ENCODE peak calls at places on chromosomes 3 and 15, in five cellular contexts. J is lower leg skin, B is K562, F is A549, A is endothelial cell of umbilical vein. Y is an unnamed sample.

GRCh38 chr15:84671211-84671610 is 13.2 kb upstream of the NMB start:
- DNase-seq in J (no peak), A (no peak), F (no peak), B (no peak), Y (no peak)

GRCh38 chr3:86800116-86800515 is 190.8 kb downstream of the VGLL3 start:
- DNase-seq in B (no peak), J (no peak), A (no peak), F (no peak), Y (no peak)

GRCh38 chr3:185983495-185984141 is 45.8 kb upstream of the TRA2B start:
- DNase-seq in F (peak), B (peak), A (peak), J (peak), Y (peak)

GRCh38 chr3:182392182-182392917 is 401.0 kb upstream of the ATP11B start:
- DNase-seq in F (no peak), B (no peak), A (no peak), J (no peak), Y (no peak)

GRCh38 chr15:40372966-40373365 is 9.6 kb upstream of the KNSTRN start:
- DNase-seq in A (peak), J (no peak), F (no peak), B (no peak), Y (no peak)

GRCh38 chr15:37891754-37892368 is 42.6 kb upstream of the TMCO5A start:
- DNase-seq in B (peak), J (no peak), A (peak), F (peak), Y (no peak)

GRCh38 chr3:30672959-30673358 is 66.6 kb downstream of the TGFBR2 start:
- DNase-seq in A (no peak), B (no peak), J (no peak), F (no peak), Y (no peak)

GRCh38 chr3:6860911-6861330 is at the start of gene GRM7:
- DNase-seq in J (no peak), B (no peak), F (no peak), A (no peak), Y (no peak)

GRCh38 chr15:37289109-37289765 is 188.9 kb upstream of the MEIS2 start:
- DNase-seq in A (no peak), F (no peak), B (no peak), J (no peak), Y (no peak)

GRCh38 chr15:80608688-80609087 is 86.4 kb upstream of the ABHD17C start:
- DNase-seq in B (no peak), A (no peak), J (no peak), F (no peak), Y (no peak)

GRCh38 chr3:81713018-81713417 is 48.4 kb downstream of the GBE1 start:
- DNase-seq in J (no peak), A (peak), B (no peak), F (no peak), Y (no peak)

GRCh38 chr3:195183071-195183776 is 87.7 kb downstream of the XXYLT1 start:
- DNase-seq in J (no peak), A (peak), F (no peak), B (no peak), Y (no peak)

GRCh38 chr3:120033594-120033993 is 60.7 kb downstream of the GSK3B start:
- DNase-seq in B (no peak), A (no peak), F (no peak), J (no peak), Y (no peak)

GRCh38 chr15:76439542-76439941 is 103.0 kb downstream of the ISL2 start:
- DNase-seq in A (no peak), J (no peak), F (no peak), B (no peak), Y (no peak)

GRCh38 chr3:4568831-4569230 is 75.7 kb downstream of the ITPR1 start:
- DNase-seq in F (no peak), J (no peak), B (no peak), A (no peak), Y (no peak)

GRCh38 chr3:188153498-188153948 is 434 bp upstream of the LPP start:
- DNase-seq in J (peak), F (peak), B (no peak), A (peak), Y (peak)
- TF ChIP-seq POLR2A in J (no peak), F (peak), B (no peak), A (no peak), Y (peak)

GRCh38 chr3:171811913-171812321 is 1.6 kb upstream of the PLD1 start:
- DNase-seq in A (no peak), F (no peak), B (no peak), J (no peak), Y (no peak)

GRCh38 chr3:171811059-171811912 is 1.0 kb upstream of the PLD1 start:
- DNase-seq in F (peak), B (peak), J (peak), A (peak), Y (no peak)

GRCh38 chr3:171812811-171813210 is 2.5 kb upstream of the PLD1 start:
- DNase-seq in J (no peak), A (no peak), B (no peak), F (no peak), Y (no peak)

GRCh38 chr3:171809513-171810277 is 588 bp downstream of the PLD1 start:
- DNase-seq in A (peak), B (peak), J (peak), F (peak), Y (peak)

GRCh38 chr3:171810278-171811058 is at the start of gene PLD1:
- DNase-seq in A (peak), B (peak), F (peak), J (peak), Y (peak)
- TF ChIP-seq POLR2A in A (peak), B (peak), F (peak), J (no peak), Y (no peak)

GRCh38 chr3:125628212-125628611 is 32.9 kb upstream of the OSBPL11 start:
- DNase-seq in A (no peak), F (no peak), B (no peak), J (no peak), Y (no peak)
- TF ChIP-seq POLR2A in A (no peak), F (no peak), B (no peak), J (no peak), Y (no peak)

GRCh38 chr15:28094732-28095521 is 4.2 kb downstream of the OCA2 start:
- DNase-seq in A (no peak), J (no peak), F (no peak), B (no peak), Y (no peak)
- TF ChIP-seq POLR2A in A (no peak), J (no peak), F (no peak), B (no peak), Y (no peak)

GRCh38 chr3:47412842-47413520 is 32.2 kb downstream of the PTPN23 start:
- DNase-seq in B (no peak), F (no peak), A (no peak), J (no peak), Y (no peak)

GRCh38 chr3:47410801-47411646 is 30.2 kb downstream of the PTPN23 start:
- DNase-seq in F (no peak), A (no peak), B (no peak), J (no peak), Y (no peak)

GRCh38 chr3:47412453-47412756 is 31.6 kb downstream of the PTPN23 start:
- DNase-seq in J (no peak), A (no peak), B (no peak), F (no peak), Y (no peak)

GRCh38 chr3:47410417-47410720 is 29.5 kb downstream of the PTPN23 start:
- DNase-seq in A (no peak), F (no peak), J (no peak), B (no peak), Y (no peak)

GRCh38 chr3:47411696-47412452 is 31.1 kb downstream of the PTPN23 start:
- DNase-seq in A (no peak), B (no peak), J (no peak), F (no peak), Y (no peak)
- TF ChIP-seq POLR2A in A (peak), B (peak), J (no peak), F (no peak), Y (no peak)

GRCh38 chr15:77637851-77638402 is 5.2 kb upstream of the LINGO1 start:
- DNase-seq in J (no peak), B (no peak), F (no peak), A (no peak), Y (no peak)

GRCh38 chr15:77633913-77634265 is 1.2 kb upstream of the LINGO1 start:
- DNase-seq in B (no peak), J (no peak), F (no peak), A (no peak), Y (peak)

GRCh38 chr15:77633134-77633912 is 611 bp upstream of the LINGO1 start:
- DNase-seq in J (peak), B (peak), A (peak), F (peak), Y (peak)

GRCh38 chr15:77634266-77634962 is 1.7 kb upstream of the LINGO1 start:
- DNase-seq in J (no peak), A (peak), B (peak), F (peak), Y (no peak)

DNA sequence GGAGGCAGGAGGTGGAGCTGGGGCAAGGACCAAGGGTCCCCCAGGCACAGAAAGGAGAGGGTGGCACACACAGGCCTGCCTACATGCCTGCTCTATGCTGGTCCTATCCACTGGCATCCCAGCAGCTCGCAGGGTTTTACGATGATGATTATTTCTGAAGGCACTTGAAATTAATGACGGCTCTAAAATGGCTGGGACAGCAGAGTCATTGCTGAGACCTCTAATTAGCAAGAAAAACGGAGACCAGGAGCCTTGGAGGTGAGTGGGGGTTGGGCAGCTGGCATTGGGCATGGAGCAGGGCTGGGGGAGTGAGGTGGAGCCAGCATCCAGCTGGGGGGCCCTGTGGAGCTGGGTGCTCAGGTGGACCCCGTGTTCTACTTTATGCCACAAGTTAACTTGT is 3.5 kb upstream of the LINGO1 start:
- DNase-seq in A (no peak), F (no peak), J (no peak), B (no peak), Y (no peak)
- TF ChIP-seq POLR2A in A (no peak), F (no peak), J (no peak), B (no peak), Y (no peak)

GRCh38 chr3:187955076-187955952 is 198.6 kb upstream of the LPP start:
- DNase-seq in J (peak), F (peak), A (peak), B (no peak), Y (peak)
- TF ChIP-seq POLR2A in J (no peak), F (no peak), A (no peak), B (no peak), Y (no peak)

GRCh38 chr3:138114431-138114918 is 933 bp downstream of the DZIP1L start:
- DNase-seq in B (no peak), A (no peak), F (no peak), J (no peak), Y (peak)

GRCh38 chr3:138118863-138119766 is 3.7 kb upstream of the DZIP1L start:
- DNase-seq in B (peak), F (peak), J (peak), A (peak), Y (peak)

GRCh38 chr3:138113309-138113708 is 2.1 kb downstream of the DZIP1L start:
- DNase-seq in A (no peak), J (no peak), F (no peak), B (no peak), Y (no peak)

GRCh38 chr3:138112362-138112761 is 3.0 kb downstream of the DZIP1L start:
- DNase-seq in A (no peak), F (no peak), J (peak), B (no peak), Y (no peak)

DNA sequence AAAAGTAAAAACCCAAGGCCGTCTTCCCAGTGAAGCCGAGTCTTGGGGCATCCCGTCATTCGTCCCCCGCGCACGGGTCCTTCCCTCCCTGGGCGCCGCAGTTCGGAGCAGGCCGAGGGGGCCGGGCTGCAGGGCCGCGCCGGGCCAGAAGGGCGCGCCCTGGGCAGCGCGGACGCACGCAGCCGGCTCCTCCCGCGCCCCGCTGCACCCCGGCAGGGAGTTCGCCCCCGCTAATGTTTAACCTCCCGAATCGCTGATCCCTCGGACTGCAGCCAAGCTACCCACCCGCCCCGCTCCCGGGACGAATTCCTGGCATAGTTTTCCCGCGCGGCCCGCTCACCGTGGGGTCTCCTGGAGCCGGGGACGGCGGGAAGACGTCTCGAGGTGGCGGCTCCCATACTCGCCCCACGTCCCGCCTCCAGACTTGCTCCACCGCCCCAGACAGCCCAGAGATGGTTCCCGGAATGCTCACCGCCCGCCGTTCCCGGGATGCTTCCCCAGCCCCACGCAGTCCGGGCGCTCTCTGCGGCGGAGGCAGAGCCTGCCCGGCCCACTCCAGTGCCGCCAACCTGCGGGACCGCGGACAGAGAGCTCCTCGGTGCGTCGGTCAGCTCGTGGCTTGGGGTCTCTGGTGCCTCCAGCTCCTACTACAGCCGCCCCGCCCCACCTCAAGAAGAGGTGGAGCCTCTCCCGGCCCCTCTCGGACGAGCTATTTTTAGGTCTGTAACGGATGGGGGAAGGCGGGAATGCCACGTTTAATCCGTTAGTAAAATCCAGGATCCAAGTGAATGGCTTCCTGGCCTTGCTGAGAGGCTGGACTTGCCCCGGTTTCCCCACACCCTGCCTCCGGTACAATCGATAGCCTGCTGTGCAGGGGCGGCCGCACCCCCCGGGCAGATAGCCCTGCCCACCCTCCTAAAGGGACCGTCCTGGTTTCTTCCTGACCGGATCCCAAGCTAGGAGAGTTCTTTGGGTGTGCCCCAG is at the start of gene DZIP1L:
- DNase-seq in J (peak), F (peak), A (peak), B (peak), Y (peak)
- TF ChIP-seq POLR2A in J (no peak), F (peak), A (peak), B (no peak), Y (peak)

GRCh38 chr15:72272213-72272996 is at the start of gene PARP6:
- DNase-seq in F (peak), A (peak), B (peak), J (peak), Y (peak)
- TF ChIP-seq POLR2A in F (peak), A (peak), B (peak), J (no peak), Y (peak)

DNA sequence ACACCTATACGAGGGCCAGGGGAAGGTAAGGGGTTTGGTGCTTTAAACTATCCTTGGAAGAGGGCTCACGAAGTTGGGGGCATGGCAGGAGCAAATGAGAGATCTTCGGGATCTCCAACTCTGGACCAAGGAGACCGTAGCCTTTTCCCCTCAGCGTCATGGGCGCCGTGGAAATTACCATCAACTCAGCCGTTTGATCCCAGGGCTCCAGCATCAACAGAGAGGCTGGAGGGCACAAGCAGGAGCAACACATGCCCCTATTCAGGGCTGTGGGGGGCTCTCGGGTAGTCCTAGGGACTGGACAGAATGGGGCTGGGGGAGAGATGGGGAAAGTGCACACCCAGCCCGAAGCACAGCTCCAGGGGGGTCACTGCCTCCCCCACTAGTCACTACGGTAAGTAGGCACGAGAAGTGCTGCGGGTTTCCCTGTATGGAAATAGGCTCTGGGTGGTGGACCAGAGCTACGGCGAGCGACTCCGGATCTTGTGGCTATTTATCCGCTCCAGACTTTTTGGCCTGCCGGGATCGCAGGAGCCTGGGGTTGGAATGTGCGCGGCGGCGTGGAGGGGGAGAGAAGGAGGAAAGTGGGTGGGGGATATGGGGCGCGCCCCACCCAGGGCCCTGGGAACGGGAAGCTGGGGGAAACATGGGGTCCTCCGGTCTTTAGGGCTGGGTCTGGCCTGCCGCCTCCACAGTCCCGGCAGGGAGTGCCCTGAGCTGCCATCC is 539 bp upstream of the LAMB2 start:
- DNase-seq in J (peak), A (peak), F (peak), B (peak), Y (peak)
- TF ChIP-seq POLR2A in J (no peak), A (peak), F (peak), B (peak), Y (peak)